ENCODE peak calls at places on chromosome X, in six cellular contexts. E, S, F, W, T and N are unnamed samples.

GRCh38 chrX:40172169-40172979 is 74.6 kb upstream of the BCOR start:
- DNase-seq in F (no peak), S (no peak), E (no peak), W (no peak), T (peak), N (peak)

GRCh38 chrX:18994713-18995112 is 10.8 kb upstream of the PHKA2 start:
- DNase-seq in E (peak), T (no peak), S (no peak), W (peak), F (no peak), N (no peak)

GRCh38 chrX:140509468-140510305 is 4.8 kb upstream of the SOX3 start:
- DNase-seq in S (no peak), T (no peak), F (no peak), W (no peak), E (no peak), N (no peak)

GRCh38 chrX:154399527-154400368 is 1.6 kb downstream of the RPL10 start:
- DNase-seq in E (no peak), T (peak), W (no peak), F (no peak), S (no peak), N (no peak)

GRCh38 chrX:77009691-77010090 is 437.5 kb upstream of the FGF16 start:
- DNase-seq in T (no peak), E (no peak), F (no peak), W (no peak), S (no peak), N (no peak)

GRCh38 chrX:120732879-120733278 is 103.0 kb upstream of the C1GALT1C1 start:
- DNase-seq in F (no peak), T (no peak), E (no peak), W (no peak), S (no peak), N (no peak)

GRCh38 chrX:80576815-80577533 is 156.7 kb downstream of the TENT5D start:
- DNase-seq in E (no peak), W (no peak), T (no peak), S (no peak), F (no peak), N (peak)

GRCh38 chrX:42797646-42798045 is 19.7 kb upstream of the PPP1R2C start:
- DNase-seq in S (peak), E (no peak), F (no peak), W (no peak), T (no peak), N (no peak)

GRCh38 chrX:68183612-68184214 is 249.6 kb downstream of the OPHN1 start:
- DNase-seq in E (no peak), F (peak), S (no peak), T (no peak), W (peak), N (peak)

GRCh38 chrX:41634284-41634683 is 54.5 kb upstream of the GPR34 start:
- DNase-seq in W (no peak), T (no peak), F (no peak), E (no peak), S (no peak), N (no peak)

GRCh38 chrX:153845195-153845594 is 14.9 kb upstream of the PDZD4 start:
- DNase-seq in F (no peak), T (no peak), W (no peak), E (no peak), S (no peak), N (no peak)

GRCh38 chrX:153336128-153336894 is 2.4 kb downstream of the ZNF275 start:
- DNase-seq in W (no peak), E (no peak), S (no peak), F (no peak), T (no peak), N (no peak)

GRCh38 chrX:140141444-140142029 is 176.2 kb upstream of the CXorf66 start:
- DNase-seq in F (peak), W (peak), T (no peak), S (no peak), E (no peak), N (peak)

GRCh38 chrX:53437211-53437610 is 3.0 kb upstream of the HSD17B10 start:
- DNase-seq in F (no peak), S (no peak), W (no peak), E (no peak), T (no peak), N (no peak)

GRCh38 chrX:150616179-150616862 is 47.9 kb downstream of the MTM1 start:
- DNase-seq in E (no peak), S (no peak), T (no peak), F (no peak), W (no peak), N (no peak)

GRCh38 chrX:113470166-113470565 is 629.5 kb upstream of the AMOT start:
- DNase-seq in W (no peak), T (no peak), S (no peak), E (no peak), F (no peak), N (no peak)

GRCh38 chrX:2600564-2600963 is 90.5 kb upstream of the CD99 start:
- DNase-seq in T (no peak), S (no peak), F (no peak), E (no peak), W (no peak), N (no peak)

GRCh38 chrX:146243071-146243470 is 425.4 kb downstream of the SLITRK2 start:
- DNase-seq in F (no peak), W (no peak), T (no peak), S (no peak), E (no peak), N (no peak)

GRCh38 chrX:8870411-8870810 is 69.2 kb upstream of the FAM9A start:
- DNase-seq in S (no peak), F (no peak), W (no peak), T (no peak), E (no peak), N (no peak)

GRCh38 chrX:13252726-13253125 is 67.1 kb downstream of the ATXN3L start:
- DNase-seq in T (no peak), S (no peak), E (no peak), F (no peak), W (no peak), N (no peak)

GRCh38 chrX:1661048-1661921 is 46.4 kb downstream of the ASMT start:
- DNase-seq in S (no peak), W (peak), E (no peak), T (peak), F (no peak), N (peak)

GRCh38 chrX:155213731-155214130 is 2.5 kb upstream of the VBP1 start:
- DNase-seq in W (no peak), E (no peak), T (no peak), F (no peak), S (no peak), N (no peak)